ENCODE peak calls at places on chromosomes 12 and 14, in four cellular contexts. C is upper lobe of left lung, T is AG09309, Z is tibial artery. E is an unnamed sample.

GRCh38 chr14:39102265-39102968 is 618 bp downstream of the SEC23A start:
- DNase-seq in C (peak), T (no peak), Z (no peak), E (no peak)

GRCh38 chr12:132484183-132484890 is 5.6 kb upstream of the FBRSL1 start:
- DNase-seq in C (no peak), T (no peak), Z (no peak), E (no peak)

GRCh38 chr12:7146228-7146627 is 16.1 kb downstream of the CLSTN3 start:
- DNase-seq in C (no peak), T (no peak), Z (no peak), E (no peak)

GRCh38 chr12:64469455-64470142 is 17.7 kb downstream of the TBK1 start:
- DNase-seq in C (no peak), T (no peak), Z (no peak), E (no peak)

GRCh38 chr14:61537567-61538463 is 157.5 kb upstream of the HIF1A start:
- DNase-seq in C (peak), T (peak), Z (no peak), E (no peak)

GRCh38 chr14:101215936-101216335 is 312.4 kb upstream of the RTL1 start:
- DNase-seq in C (peak), T (no peak), Z (peak), E (no peak)

GRCh38 chr12:128387811-128388422 is 120.9 kb downstream of the TMEM132C start:
- DNase-seq in C (peak), T (no peak), Z (no peak), E (peak)

GRCh38 chr12:31655208-31655607 is 4.3 kb upstream of the ETFBKMT start:
- DNase-seq in C (no peak), T (no peak), Z (no peak), E (no peak)

GRCh38 chr14:64673748-64674147 is 30.5 kb upstream of the PLEKHG3 start:
- DNase-seq in C (peak), T (no peak), Z (no peak), E (no peak)

GRCh38 chr12:92185052-92185451 is 39.4 kb upstream of the BTG1 start:
- DNase-seq in C (no peak), T (no peak), Z (no peak), E (no peak)

GRCh38 chr12:130796985-130797686 is 41.9 kb downstream of the STX2 start:
- DNase-seq in C (no peak), T (no peak), Z (no peak), E (no peak)

GRCh38 chr14:68784995-68785816 is 7.7 kb downstream of the ZFP36L1 start:
- DNase-seq in C (no peak), T (no peak), Z (no peak), E (no peak)

GRCh38 chr14:69324341-69324931 is 64.5 kb downstream of the GALNT16 start:
- DNase-seq in C (no peak), T (no peak), Z (peak), E (no peak)

GRCh38 chr14:45199246-45199645 is 53.8 kb downstream of the MIS18BP1 start:
- DNase-seq in C (no peak), T (no peak), Z (no peak), E (no peak)

GRCh38 chr14:29687071-29687765 is 240.4 kb downstream of the PRKD1 start:
- DNase-seq in C (no peak), T (no peak), Z (no peak), E (no peak)

GRCh38 chr12:3003593-3003992 is 44.4 kb downstream of the TEAD4 start:
- DNase-seq in C (no peak), T (no peak), Z (no peak), E (no peak)

GRCh38 chr12:32650508-32650907 is 28.6 kb upstream of the DNM1L start:
- DNase-seq in C (no peak), T (no peak), Z (no peak), E (no peak)

GRCh38 chr14:22226381-22226780 is 362.6 kb downstream of the DAD1 start:
- DNase-seq in C (no peak), T (no peak), Z (no peak), E (no peak)

GRCh38 chr14:72495668-72496067 is 398.2 kb downstream of the DPF3 start:
- DNase-seq in C (no peak), T (no peak), Z (peak), E (no peak)

GRCh38 chr12:94777936-94778335 is 127.6 kb upstream of the TMCC3 start:
- DNase-seq in C (no peak), T (no peak), Z (no peak), E (no peak)

GRCh38 chr14:104284107-104284592 is 145.8 kb downstream of the KIF26A start:
- DNase-seq in C (no peak), T (no peak), Z (no peak), E (no peak)

GRCh38 chr12:95611676-95612309 is 60.5 kb upstream of the USP44 start:
- DNase-seq in C (no peak), T (no peak), Z (no peak), E (no peak)

GRCh38 chr12:29039013-29039412 is 110.1 kb upstream of the FAR2 start:
- DNase-seq in C (no peak), T (peak), Z (no peak), E (no peak)

GRCh38 chr14:63045234-63045611 is at the start of gene KCNH5:
- DNase-seq in C (no peak), T (no peak), Z (no peak), E (peak)

GRCh38 chr14:64848239-64848638 is 31.5 kb downstream of the SPTB start:
- DNase-seq in C (no peak), T (no peak), Z (no peak), E (no peak)

GRCh38 chr14:40115583-40115982 is 683.4 kb upstream of the FBXO33 start:
- DNase-seq in C (no peak), T (no peak), Z (no peak), E (no peak)

GRCh38 chr14:29536886-29537511 is 390.6 kb downstream of the PRKD1 start:
- DNase-seq in C (no peak), T (peak), Z (no peak), E (no peak)

GRCh38 chr12:121805800-121806555 is 2.2 kb downstream of the SETD1B start:
- DNase-seq in C (no peak), T (no peak), Z (no peak), E (no peak)

GRCh38 chr14:71143391-71144290 is 236.4 kb downstream of the PCNX1 start:
- DNase-seq in C (no peak), T (no peak), Z (no peak), E (no peak)

GRCh38 chr12:29691146-29691854 is 92.4 kb downstream of the TMTC1 start:
- DNase-seq in C (no peak), T (no peak), Z (no peak), E (no peak)

GRCh38 chr12:44581642-44582242 is 294.4 kb downstream of the NELL2 start:
- DNase-seq in C (no peak), T (no peak), Z (no peak), E (no peak)

GRCh38 chr12:17759982-17760381 is 330.0 kb downstream of the RERGL start:
- DNase-seq in C (no peak), T (no peak), Z (no peak), E (no peak)

GRCh38 chr12:121202407-121203355 is 7.2 kb upstream of the P2RX4 start:
- DNase-seq in C (no peak), T (no peak), Z (no peak), E (no peak)

GRCh38 chr12:116924558-116925453 is 14.1 kb downstream of the FBXW8 start:
- DNase-seq in C (no peak), T (no peak), Z (no peak), E (no peak)

DNA sequence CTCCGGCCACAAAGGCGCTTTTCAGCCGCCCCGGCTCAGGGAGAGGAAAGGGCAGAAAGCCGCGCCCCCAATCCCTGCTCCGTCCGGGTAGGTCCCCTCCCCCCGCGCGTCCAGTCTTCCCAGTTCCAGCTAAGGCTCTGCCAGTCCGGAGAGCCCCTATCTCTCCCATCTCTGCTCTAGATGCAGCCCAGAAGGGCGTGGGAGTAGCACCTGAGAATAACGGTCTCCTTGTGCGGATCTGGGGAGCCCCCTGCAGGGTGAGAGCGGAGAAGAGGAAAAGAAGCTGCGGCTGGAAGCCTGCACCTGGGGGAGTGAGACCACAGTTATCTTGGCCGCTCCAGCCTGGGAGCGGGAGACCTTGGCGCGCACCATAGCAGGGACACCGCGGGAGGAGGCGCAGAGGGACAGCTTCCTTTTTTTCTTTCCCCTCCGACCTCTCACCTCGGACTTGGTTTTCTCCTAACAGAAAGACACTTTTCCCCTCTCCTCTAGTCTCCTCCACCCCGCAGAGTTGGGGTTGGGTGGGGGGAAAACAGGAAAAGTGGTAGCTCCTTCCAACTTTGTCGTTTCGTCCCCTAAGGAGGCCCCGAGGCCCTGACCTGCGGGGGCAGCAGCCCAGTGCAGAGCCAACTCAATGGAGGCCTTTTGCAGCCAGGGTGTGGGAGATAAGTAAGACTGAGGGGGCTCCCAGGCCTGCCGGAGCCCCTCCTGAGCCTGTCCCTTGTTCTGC is 2.4 kb downstream of the DHH start:
- DNase-seq in C (no peak), T (no peak), Z (no peak), E (peak)
- TF ChIP-seq CTCF in C (no peak), T (peak), Z (no peak), E (peak)

GRCh38 chr12:62602445-62603060 is 135.9 kb downstream of the MON2 start:
- DNase-seq in C (peak), T (peak), Z (peak), E (peak)

GRCh38 chr12:62598846-62599245 is 132.2 kb downstream of the MON2 start:
- DNase-seq in C (no peak), T (no peak), Z (no peak), E (no peak)

GRCh38 chr12:62597253-62597652 is 130.6 kb downstream of the MON2 start:
- DNase-seq in C (no peak), T (no peak), Z (no peak), E (no peak)

GRCh38 chr12:62601765-62602444 is 135.3 kb downstream of the MON2 start:
- DNase-seq in C (no peak), T (no peak), Z (no peak), E (no peak)

GRCh38 chr12:62600038-62600437 is 133.4 kb downstream of the MON2 start:
- DNase-seq in C (no peak), T (no peak), Z (no peak), E (no peak)
- TF ChIP-seq CTCF in C (peak), T (peak), Z (no peak), E (peak)

DNA sequence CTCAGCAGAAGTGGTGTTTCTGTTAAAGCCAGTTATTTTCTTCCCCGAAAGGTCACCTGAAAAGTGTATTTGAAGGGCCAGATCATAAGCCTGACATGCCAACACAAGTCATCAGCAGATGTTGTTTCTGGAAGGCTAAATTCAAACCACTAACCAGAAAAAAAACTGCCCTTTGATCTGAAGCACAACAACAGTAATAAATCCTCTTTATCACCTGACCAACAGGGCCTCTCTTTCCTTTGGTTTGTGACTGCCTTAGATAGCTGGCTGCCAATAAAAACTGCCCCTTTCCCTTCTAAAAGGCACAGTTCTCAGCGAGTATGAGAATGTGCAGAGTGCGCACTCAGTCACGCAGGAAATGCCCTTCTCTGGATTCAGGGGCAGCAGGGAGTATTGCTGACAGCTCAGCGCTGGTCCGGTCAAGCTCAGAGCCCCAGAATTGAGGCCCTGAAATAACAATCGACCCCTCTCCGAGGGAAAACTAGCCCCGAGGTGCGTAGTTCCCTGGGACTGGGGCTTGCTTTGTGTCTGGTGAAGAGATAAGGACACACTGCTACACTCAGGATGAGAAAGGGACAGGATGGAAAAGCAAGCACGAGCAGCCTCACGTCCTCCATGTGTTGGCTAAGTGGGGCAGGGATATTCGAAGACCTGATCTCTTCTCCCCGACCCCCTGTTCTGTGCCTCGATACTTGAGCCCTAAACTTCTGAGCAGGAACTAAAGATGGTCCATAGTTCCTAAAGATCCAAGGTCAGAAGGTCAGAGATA is 184.2 kb upstream of the GZMB start:
- DNase-seq in C (no peak), T (no peak), Z (no peak), E (no peak)
- TF ChIP-seq CTCF in C (no peak), T (no peak), Z (no peak), E (no peak)

GRCh38 chr12:539540-540310 is 80.0 kb downstream of the B4GALNT3 start:
- DNase-seq in C (no peak), T (no peak), Z (no peak), E (no peak)
- TF ChIP-seq CTCF in C (no peak), T (no peak), Z (no peak), E (no peak)

GRCh38 chr14:99749142-99749541 is 44.1 kb upstream of the EML1 start:
- DNase-seq in C (no peak), T (no peak), Z (no peak), E (no peak)
- TF ChIP-seq CTCF in C (no peak), T (peak), Z (no peak), E (peak)

GRCh38 chr12:52692253-52692652 is 11.1 kb downstream of the KRT77 start:
- DNase-seq in C (no peak), T (no peak), Z (no peak), E (peak)
- TF ChIP-seq CTCF in C (no peak), T (peak), Z (no peak), E (peak)

E was measured in progenitor cell of endocrine pancreas.